ENCODE peak calls at places on chromosomes 6 and 20, in five cellular contexts. One of them, this sample, is unnamed.

GRCh38 chr6:30816791-30817739 is 67.3 kb upstream of the DDR1 start:
- DNase-seq in IMR-90: no peak
- DNase-seq in H9: no peak
- DNase-seq in mesendoderm: no peak
- DNase-seq in mesenchymal stem cell: no peak
- DNase-seq in this sample: no peak

GRCh38 chr6:21593927-21594421 is 423 bp downstream of the SOX4 start:
- DNase-seq in IMR-90: peak
- DNase-seq in H9: no peak
- DNase-seq in mesendoderm: no peak
- DNase-seq in mesenchymal stem cell: no peak
- DNase-seq in this sample: no peak

GRCh38 chr6:154468760-154469159 is 41.7 kb downstream of the CNKSR3 start:
- DNase-seq in IMR-90: no peak
- DNase-seq in H9: no peak
- DNase-seq in mesendoderm: no peak
- DNase-seq in mesenchymal stem cell: no peak
- DNase-seq in this sample: no peak

GRCh38 chr6:1630212-1630770 is 20.6 kb downstream of the FOXC1 start:
- DNase-seq in IMR-90: no peak
- DNase-seq in H9: no peak
- DNase-seq in mesendoderm: no peak
- DNase-seq in mesenchymal stem cell: no peak
- DNase-seq in this sample: no peak

GRCh38 chr20:10649817-10650200 is 24.0 kb downstream of the JAG1 start:
- DNase-seq in IMR-90: no peak
- DNase-seq in H9: no peak
- DNase-seq in mesendoderm: no peak
- DNase-seq in mesenchymal stem cell: peak
- DNase-seq in this sample: no peak

GRCh38 chr20:5402903-5403531 is 86.3 kb upstream of the PROKR2 start:
- DNase-seq in IMR-90: peak
- DNase-seq in H9: peak
- DNase-seq in mesendoderm: peak
- DNase-seq in mesenchymal stem cell: peak
- DNase-seq in this sample: peak

GRCh38 chr6:49541210-49541724 is 9.2 kb upstream of the C6orf141 start:
- DNase-seq in IMR-90: peak
- DNase-seq in H9: no peak
- DNase-seq in mesendoderm: peak
- DNase-seq in mesenchymal stem cell: peak
- DNase-seq in this sample: no peak

GRCh38 chr6:29696147-29697129 is 15.5 kb upstream of the ZFP57 start:
- DNase-seq in IMR-90: no peak
- DNase-seq in H9: peak
- DNase-seq in mesendoderm: peak
- DNase-seq in mesenchymal stem cell: peak
- DNase-seq in this sample: no peak

GRCh38 chr6:80618953-80619352 is 512.5 kb downstream of the BCKDHB start:
- DNase-seq in IMR-90: peak
- DNase-seq in H9: no peak
- DNase-seq in mesendoderm: no peak
- DNase-seq in mesenchymal stem cell: peak
- DNase-seq in this sample: no peak

GRCh38 chr20:48965189-48965910 is 43.8 kb downstream of the ARFGEF2 start:
- DNase-seq in IMR-90: peak
- DNase-seq in H9: no peak
- DNase-seq in mesendoderm: no peak
- DNase-seq in mesenchymal stem cell: no peak
- DNase-seq in this sample: no peak

GRCh38 chr6:617485-618100 is 39.3 kb downstream of the HUS1B start:
- DNase-seq in IMR-90: no peak
- DNase-seq in H9: peak
- DNase-seq in mesendoderm: peak
- DNase-seq in mesenchymal stem cell: no peak
- DNase-seq in this sample: no peak

GRCh38 chr6:47628448-47629272 is 69.7 kb upstream of the ADGRF4 start:
- DNase-seq in IMR-90: no peak
- DNase-seq in H9: no peak
- DNase-seq in mesendoderm: no peak
- DNase-seq in mesenchymal stem cell: no peak
- DNase-seq in this sample: no peak

GRCh38 chr20:62768234-62768814 is 27.9 kb upstream of the MRGBP start:
- DNase-seq in IMR-90: no peak
- DNase-seq in H9: no peak
- DNase-seq in mesendoderm: no peak
- DNase-seq in mesenchymal stem cell: no peak
- DNase-seq in this sample: no peak

GRCh38 chr20:24915440-24915839 is 33.6 kb upstream of the CST7 start:
- DNase-seq in IMR-90: no peak
- DNase-seq in H9: no peak
- DNase-seq in mesendoderm: no peak
- DNase-seq in mesenchymal stem cell: no peak
- DNase-seq in this sample: no peak

GRCh38 chr6:110201141-110201848 is 21.1 kb downstream of the CDC40 start:
- DNase-seq in IMR-90: no peak
- DNase-seq in H9: no peak
- DNase-seq in mesendoderm: peak
- DNase-seq in mesenchymal stem cell: no peak
- DNase-seq in this sample: no peak

GRCh38 chr6:112951829-112952228 is 604.7 kb downstream of the RFPL4B start:
- DNase-seq in IMR-90: no peak
- DNase-seq in H9: no peak
- DNase-seq in mesendoderm: no peak
- DNase-seq in mesenchymal stem cell: peak
- DNase-seq in this sample: no peak

GRCh38 chr6:102853249-102853955 is 1459.9 kb downstream of the GRIK2 start:
- DNase-seq in IMR-90: no peak
- DNase-seq in H9: no peak
- DNase-seq in mesendoderm: peak
- DNase-seq in mesenchymal stem cell: no peak
- DNase-seq in this sample: no peak

GRCh38 chr20:50537546-50538201 is 27.5 kb downstream of the PTPN1 start:
- DNase-seq in IMR-90: no peak
- DNase-seq in H9: no peak
- DNase-seq in mesendoderm: no peak
- DNase-seq in mesenchymal stem cell: no peak
- DNase-seq in this sample: no peak

GRCh38 chr6:7234547-7234946 is 78.5 kb downstream of the SSR1 start:
- DNase-seq in IMR-90: peak
- DNase-seq in H9: no peak
- DNase-seq in mesendoderm: no peak
- DNase-seq in mesenchymal stem cell: no peak
- DNase-seq in this sample: no peak

GRCh38 chr6:158752613-158753012 is 66.6 kb downstream of the EZR start:
- DNase-seq in IMR-90: no peak
- DNase-seq in H9: no peak
- DNase-seq in mesendoderm: no peak
- DNase-seq in mesenchymal stem cell: no peak
- DNase-seq in this sample: no peak

GRCh38 chr6:7993399-7993798 is 70.8 kb downstream of the BLOC1S5 start:
- DNase-seq in IMR-90: no peak
- DNase-seq in H9: no peak
- DNase-seq in mesendoderm: no peak
- DNase-seq in mesenchymal stem cell: no peak
- DNase-seq in this sample: no peak

GRCh38 chr6:28402197-28402596 is 2.6 kb upstream of the ZSCAN12 start:
- DNase-seq in IMR-90: no peak
- DNase-seq in H9: no peak
- DNase-seq in mesendoderm: no peak
- DNase-seq in mesenchymal stem cell: no peak
- DNase-seq in this sample: no peak

GRCh38 chr20:6590891-6591679 is 176.4 kb upstream of the BMP2 start:
- DNase-seq in IMR-90: peak
- DNase-seq in H9: no peak
- DNase-seq in mesendoderm: no peak
- DNase-seq in mesenchymal stem cell: peak
- DNase-seq in this sample: no peak

GRCh38 chr20:51360451-51361230 is 181.9 kb downstream of the NFATC2 start:
- DNase-seq in IMR-90: peak
- DNase-seq in H9: no peak
- DNase-seq in mesendoderm: no peak
- DNase-seq in mesenchymal stem cell: peak
- DNase-seq in this sample: no peak

DNA sequence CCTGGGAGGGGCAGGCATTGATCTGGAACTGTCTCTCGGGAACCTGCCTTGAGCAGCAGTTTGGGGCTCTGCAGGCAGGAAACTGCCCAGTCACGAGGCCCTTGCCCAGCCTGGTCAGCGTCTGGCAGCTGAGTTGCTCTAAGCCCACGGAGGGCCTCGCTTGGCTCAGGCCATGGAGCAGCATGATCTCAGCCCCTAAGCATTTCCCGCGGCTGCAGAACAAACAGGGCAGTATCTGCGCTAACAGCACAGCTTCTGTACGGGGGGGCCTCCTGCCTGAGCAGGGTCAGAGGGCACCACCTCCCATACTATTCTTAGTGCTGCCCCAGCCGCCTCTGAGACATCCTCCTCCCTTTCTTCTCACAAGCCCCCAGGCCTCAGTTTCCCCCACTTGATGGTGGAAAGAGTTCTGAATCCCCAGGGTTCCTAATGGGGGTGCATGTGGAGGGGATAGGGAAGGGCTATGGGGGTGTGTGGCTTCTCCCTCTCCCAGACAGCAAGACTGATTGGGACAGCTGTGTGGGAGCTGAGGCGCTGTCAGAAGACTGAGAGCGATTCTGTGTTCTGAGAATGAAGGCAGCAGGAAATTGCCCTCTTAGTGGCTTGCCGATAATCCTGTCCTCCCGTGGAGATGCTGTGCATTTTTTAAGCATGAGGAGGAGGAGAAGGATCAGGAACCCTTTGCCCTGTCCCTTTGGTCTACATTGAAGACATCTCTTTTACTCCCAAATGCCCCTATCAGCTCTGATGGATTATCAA is 46.4 kb downstream of the MOCS1 start:
- DNase-seq in IMR-90: peak
- DNase-seq in H9: no peak
- DNase-seq in mesendoderm: peak
- DNase-seq in mesenchymal stem cell: peak
- DNase-seq in this sample: no peak
- H3K18ac ChIP-seq in IMR-90: peak
- H3K18ac ChIP-seq in H9: no peak
- H3K18ac ChIP-seq in mesendoderm: no peak
- H3K18ac ChIP-seq in mesenchymal stem cell: peak
- H3K18ac ChIP-seq in this sample: peak

DNA sequence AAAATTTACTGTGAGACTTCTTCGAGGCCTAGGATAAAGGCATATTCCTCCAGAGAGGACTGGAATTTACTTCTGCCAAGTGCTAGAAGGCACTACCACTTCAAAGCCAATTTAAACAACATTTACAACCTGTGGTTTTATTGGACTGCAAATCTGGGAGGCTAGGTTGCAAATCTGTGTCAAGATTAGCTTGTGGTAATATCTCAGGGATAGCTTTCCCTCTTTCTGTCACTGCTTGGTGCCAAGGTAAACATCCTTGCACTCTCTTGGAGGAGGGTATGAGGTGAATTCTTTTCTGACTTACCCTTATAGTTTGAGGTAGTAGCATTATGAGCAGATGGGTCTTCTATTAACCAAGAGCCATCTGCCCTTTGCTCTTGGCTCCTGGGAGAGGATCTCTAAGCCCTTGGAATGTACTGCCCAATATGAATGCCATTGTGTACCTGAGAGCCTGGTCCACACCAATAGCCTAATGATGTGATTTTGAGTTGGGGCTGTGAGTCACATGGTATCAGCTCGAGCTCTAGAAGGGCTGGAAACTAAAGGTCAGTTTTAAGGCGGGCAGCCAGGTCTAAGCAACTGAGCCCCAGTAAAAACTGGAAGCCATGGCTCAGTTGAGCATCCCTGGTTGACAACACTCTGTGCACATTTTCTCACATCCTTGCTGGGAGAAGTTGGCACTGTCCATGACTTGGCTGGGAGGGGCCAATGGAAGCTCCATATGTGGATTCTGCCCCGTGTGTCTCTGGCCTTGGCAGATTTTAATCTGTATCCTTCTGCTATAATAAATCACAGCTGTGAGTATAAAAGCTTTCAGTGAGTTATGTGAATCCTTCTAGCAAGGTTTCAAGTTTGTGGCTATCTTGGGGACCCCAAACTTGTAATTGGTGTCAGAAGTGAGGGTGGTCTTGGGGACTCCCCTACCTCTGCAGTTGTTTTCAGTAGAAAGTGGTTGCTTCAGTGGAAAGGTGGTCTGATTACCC is 188.1 kb downstream of the UBE3D start:
- DNase-seq in IMR-90: no peak
- DNase-seq in H9: no peak
- DNase-seq in mesendoderm: no peak
- DNase-seq in mesenchymal stem cell: no peak
- DNase-seq in this sample: no peak
- H3K27ac ChIP-seq in IMR-90: no peak
- H3K27ac ChIP-seq in H9: no peak
- H3K27ac ChIP-seq in mesendoderm: no peak
- H3K27ac ChIP-seq in mesenchymal stem cell: peak
- H3K27ac ChIP-seq in this sample: no peak

DNA sequence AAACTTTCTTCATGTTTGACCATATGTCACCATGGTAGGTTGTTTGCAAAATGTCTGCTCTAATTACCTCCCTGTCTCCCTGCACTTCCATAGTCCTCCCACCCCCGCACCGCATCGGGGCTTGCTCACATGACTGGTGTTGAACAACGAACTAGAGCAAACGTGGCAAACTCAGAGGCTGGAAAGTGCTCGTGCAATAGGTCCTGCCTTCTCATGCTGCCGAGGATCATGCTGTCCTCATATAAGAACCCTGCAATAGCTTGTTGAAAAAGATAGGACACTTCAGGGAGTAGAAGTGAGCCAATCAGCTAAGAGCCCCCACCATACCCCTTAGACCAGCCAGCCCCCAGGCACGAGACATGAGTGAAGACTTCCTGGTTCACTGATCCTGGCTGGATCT is 219.2 kb downstream of the C6orf118 start:
- DNase-seq in IMR-90: no peak
- DNase-seq in H9: no peak
- DNase-seq in mesendoderm: no peak
- DNase-seq in mesenchymal stem cell: peak
- DNase-seq in this sample: no peak
- H3K18ac ChIP-seq in IMR-90: no peak
- H3K18ac ChIP-seq in H9: no peak
- H3K18ac ChIP-seq in mesendoderm: no peak
- H3K18ac ChIP-seq in mesenchymal stem cell: no peak
- H3K18ac ChIP-seq in this sample: no peak

DNA sequence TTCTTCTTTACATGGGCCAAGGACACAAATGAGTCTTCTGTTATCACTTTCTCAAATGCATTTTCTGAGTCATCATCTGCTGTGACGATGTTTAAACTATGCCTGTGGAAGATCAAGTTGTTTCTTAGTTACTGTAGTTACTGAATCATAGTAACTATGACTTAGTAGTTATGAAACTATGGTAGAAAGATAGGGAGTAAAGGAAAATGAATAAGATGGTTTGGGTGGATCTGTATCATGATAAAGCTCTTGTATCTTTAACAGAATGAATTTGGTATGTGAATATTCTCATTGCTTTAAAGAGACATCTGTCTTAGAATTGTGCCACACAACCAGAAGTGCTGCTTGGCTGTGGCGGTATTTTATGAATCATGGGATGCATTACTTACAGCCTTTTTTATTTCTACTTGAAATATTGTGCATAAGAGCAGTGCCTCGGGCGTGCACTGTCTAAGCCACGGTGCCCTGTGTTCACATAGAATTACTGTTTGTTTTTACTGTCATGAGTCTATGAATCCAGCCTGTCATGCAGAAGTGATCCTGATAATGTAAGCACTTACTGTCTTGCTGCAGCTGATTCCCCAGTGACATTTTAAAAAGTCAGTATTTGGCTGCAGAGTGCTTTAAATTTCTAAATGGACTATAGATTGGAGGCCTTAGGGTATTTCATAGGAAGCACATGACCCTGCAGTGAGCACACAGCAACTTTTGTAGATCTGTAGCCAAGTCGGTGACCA is 215.2 kb downstream of the TMEM242 start:
- DNase-seq in IMR-90: peak
- DNase-seq in H9: no peak
- DNase-seq in mesendoderm: peak
- DNase-seq in mesenchymal stem cell: peak
- DNase-seq in this sample: no peak
- H3K27ac ChIP-seq in IMR-90: peak
- H3K27ac ChIP-seq in H9: no peak
- H3K27ac ChIP-seq in mesendoderm: no peak
- H3K27ac ChIP-seq in mesenchymal stem cell: peak
- H3K27ac ChIP-seq in this sample: no peak

This sample was measured in neuronal stem cell.